ENCODE peak calls at places on chromosomes 7 and 10, in four cellular contexts. One of them, this sample, is unnamed.

GRCh38 chr10:77844713-77845454 is 81.7 kb downstream of the DLG5 start:
- DNase-seq in left kidney: no peak
- DNase-seq in tibial artery: no peak
- DNase-seq in occipital lobe: no peak
- DNase-seq in this sample: no peak

GRCh38 chr7:831596-832291 is 532 bp upstream of the SUN1 start:
- DNase-seq in left kidney: peak
- DNase-seq in tibial artery: no peak
- DNase-seq in occipital lobe: no peak
- DNase-seq in this sample: no peak

GRCh38 chr7:151115121-151115835 is 29.0 kb downstream of the AGAP3 start:
- DNase-seq in left kidney: peak
- DNase-seq in tibial artery: no peak
- DNase-seq in occipital lobe: no peak
- DNase-seq in this sample: no peak

GRCh38 chr7:14836571-14837189 is 65.9 kb downstream of the DGKB start:
- DNase-seq in left kidney: peak
- DNase-seq in tibial artery: no peak
- DNase-seq in occipital lobe: peak
- DNase-seq in this sample: no peak

GRCh38 chr7:101031082-101031481 is 11.2 kb downstream of the MUC17 start:
- DNase-seq in left kidney: no peak
- DNase-seq in tibial artery: no peak
- DNase-seq in occipital lobe: no peak
- DNase-seq in this sample: no peak

GRCh38 chr7:23247602-23248335 is 1.2 kb downstream of the GPNMB start:
- DNase-seq in left kidney: peak
- DNase-seq in tibial artery: peak
- DNase-seq in occipital lobe: no peak
- DNase-seq in this sample: peak

GRCh38 chr10:119687192-119688032 is 36.2 kb downstream of the BAG3 start:
- DNase-seq in left kidney: peak
- DNase-seq in tibial artery: no peak
- DNase-seq in occipital lobe: no peak
- DNase-seq in this sample: no peak

GRCh38 chr7:128406147-128406985 is 3.4 kb downstream of the IMPDH1 start:
- DNase-seq in left kidney: peak
- DNase-seq in tibial artery: no peak
- DNase-seq in occipital lobe: no peak
- DNase-seq in this sample: no peak

GRCh38 chr10:14653271-14654161 is 121.2 kb downstream of the FAM107B start:
- DNase-seq in left kidney: peak
- DNase-seq in tibial artery: no peak
- DNase-seq in occipital lobe: no peak
- DNase-seq in this sample: no peak

GRCh38 chr10:102408728-102409603 is 9.6 kb downstream of the PSD start:
- DNase-seq in left kidney: peak
- DNase-seq in tibial artery: no peak
- DNase-seq in occipital lobe: peak
- DNase-seq in this sample: no peak

GRCh38 chr7:45892407-45893035 is 4.2 kb downstream of the IGFBP1 start:
- DNase-seq in left kidney: no peak
- DNase-seq in tibial artery: no peak
- DNase-seq in occipital lobe: no peak
- DNase-seq in this sample: no peak

GRCh38 chr10:28842321-28842720 is 165.0 kb downstream of the BAMBI start:
- DNase-seq in left kidney: no peak
- DNase-seq in tibial artery: no peak
- DNase-seq in occipital lobe: no peak
- DNase-seq in this sample: no peak

GRCh38 chr10:74118794-74119193 is 31.8 kb downstream of the AP3M1 start:
- DNase-seq in left kidney: no peak
- DNase-seq in tibial artery: no peak
- DNase-seq in occipital lobe: no peak
- DNase-seq in this sample: no peak

GRCh38 chr7:47507514-47507913 is 74.4 kb downstream of the TNS3 start:
- DNase-seq in left kidney: peak
- DNase-seq in tibial artery: no peak
- DNase-seq in occipital lobe: no peak
- DNase-seq in this sample: no peak

GRCh38 chr7:108497082-108497725 is 28.7 kb downstream of the PNPLA8 start:
- DNase-seq in left kidney: peak
- DNase-seq in tibial artery: no peak
- DNase-seq in occipital lobe: no peak
- DNase-seq in this sample: no peak

GRCh38 chr7:89023902-89024301 is 228.4 kb upstream of the TEX47 start:
- DNase-seq in left kidney: no peak
- DNase-seq in tibial artery: no peak
- DNase-seq in occipital lobe: no peak
- DNase-seq in this sample: no peak

GRCh38 chr7:90111-91063 is 102.0 kb upstream of the FAM20C start:
- DNase-seq in left kidney: no peak
- DNase-seq in tibial artery: no peak
- DNase-seq in occipital lobe: no peak
- DNase-seq in this sample: no peak

GRCh38 chr7:20172736-20173334 is 44.3 kb downstream of the MACC1 start:
- DNase-seq in left kidney: peak
- DNase-seq in tibial artery: peak
- DNase-seq in occipital lobe: peak
- DNase-seq in this sample: no peak

GRCh38 chr10:119931873-119932272 is 39.3 kb downstream of the SEC23IP start:
- DNase-seq in left kidney: no peak
- DNase-seq in tibial artery: no peak
- DNase-seq in occipital lobe: no peak
- DNase-seq in this sample: no peak